ENCODE peak calls at places on chromosomes 5 and 9, in eight cellular contexts. S, T, K, D, N, U, E and A are unnamed samples.

GRCh38 chr5:74254257-74254656 is 386.3 kb downstream of the ENC1 start:
- DNase-seq in S (no peak), T (no peak), K (no peak), D (no peak), N (no peak), U (no peak), E (no peak), A (no peak)

GRCh38 chr9:33264473-33265177 is at the start of the genes BAG1 and CHMP5:
- DNase-seq in S (peak; percentile 97), T (peak; percentile 90), K (peak; percentile 99), D (peak; percentile 99), N (peak; percentile 98), U (peak; percentile 99), E (peak; percentile 96), A (peak; percentile 100)

GRCh38 chr5:170633235-170634041 is 129.6 kb downstream of the KCNIP1 start:
- DNase-seq in S (peak; percentile 88), T (peak; percentile 69), K (peak; percentile 65), D (peak; percentile 69), N (peak; percentile 27), U (no peak), E (peak; percentile 20), A (peak; percentile 28)

GRCh38 chr5:16518606-16519005 is 53.0 kb upstream of the ZNF622 start:
- DNase-seq in S (no peak), T (no peak), K (no peak), D (no peak), N (no peak), U (no peak), E (no peak), A (no peak)

GRCh38 chr5:9947231-9947693 is 302.4 kb downstream of the ATPSCKMT start:
- DNase-seq in S (no peak), T (no peak), K (no peak), D (no peak), N (no peak), U (no peak), E (peak; percentile 24), A (no peak)

GRCh38 chr9:35905912-35906679 is at the start of gene HRCT1:
- DNase-seq in S (no peak), T (no peak), K (peak; percentile 94), D (peak; percentile 91), N (peak; percentile 77), U (no peak), E (no peak), A (no peak)

GRCh38 chr9:19894975-19895374 is 106.1 kb upstream of the SLC24A2 start:
- DNase-seq in S (no peak), T (no peak), K (peak; percentile 43), D (no peak), N (no peak), U (no peak), E (no peak), A (no peak)

GRCh38 chr5:9335754-9336495 is 209.9 kb downstream of the SEMA5A start:
- DNase-seq in S (peak; percentile 40), T (no peak), K (no peak), D (no peak), N (no peak), U (no peak), E (no peak), A (no peak)

GRCh38 chr5:109570362-109570874 is 119.3 kb upstream of the MAN2A1 start:
- DNase-seq in S (no peak), T (no peak), K (no peak), D (no peak), N (no peak), U (no peak), E (no peak), A (no peak)
- TF ChIP-seq USF2 in S (no peak), T (no peak), K (no peak), D (no peak), N (no peak), U (no peak), E (no peak), A (no peak)

GRCh38 chr5:6812800-6813731 is 99.8 kb downstream of the TENT4A start:
- DNase-seq in S (no peak), T (no peak), K (peak; percentile 16), D (no peak), N (no peak), U (no peak), E (no peak), A (no peak)
- TF ChIP-seq USF2 in S (no peak), T (no peak), K (no peak), D (no peak), N (no peak), U (no peak), E (no peak), A (no peak)

DNA sequence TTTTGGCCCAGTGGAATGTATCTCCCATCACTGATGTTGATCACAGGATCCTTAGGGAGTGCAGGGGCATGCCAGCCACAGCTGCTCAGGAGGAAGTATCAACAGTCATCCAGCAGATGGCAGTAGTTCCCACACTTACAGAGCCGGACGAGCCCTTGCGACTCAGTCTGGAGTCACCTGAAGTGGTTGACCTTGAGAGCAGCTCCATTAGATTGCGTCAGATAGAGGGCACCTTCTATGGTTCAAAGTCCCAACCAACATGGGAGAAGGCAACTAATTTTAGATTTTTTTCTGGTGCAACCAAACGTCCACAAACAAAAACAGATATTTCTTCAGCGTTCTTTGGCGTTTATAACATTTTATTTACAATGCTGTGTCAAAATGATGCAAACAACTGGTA is 124.5 kb downstream of the EGFLAM start:
- DNase-seq in S (peak; percentile 67), T (peak; percentile 86), K (peak; percentile 68), D (peak; percentile 76), N (peak; percentile 85), U (peak; percentile 78), E (peak; percentile 4), A (peak; percentile 81)
- TF ChIP-seq USF2 in S (no peak), T (no peak), K (no peak), D (no peak), N (no peak), U (no peak), E (no peak), A (no peak)

GRCh38 chr9:131704195-131704983 is 35.5 kb downstream of the RAPGEF1 start:
- DNase-seq in S (no peak), T (no peak), K (no peak), D (no peak), N (no peak), U (no peak), E (no peak), A (no peak)
- TF ChIP-seq USF2 in S (no peak), T (no peak), K (no peak), D (no peak), N (no peak), U (no peak), E (no peak), A (no peak)

GRCh38 chr9:38338359-38339014 is 54.0 kb upstream of the ALDH1B1 start:
- DNase-seq in S (peak; percentile 42), T (no peak), K (no peak), D (no peak), N (no peak), U (no peak), E (no peak), A (no peak)
- TF ChIP-seq USF2 in S (no peak), T (no peak), K (no peak), D (no peak), N (no peak), U (no peak), E (no peak), A (no peak)

GRCh38 chr5:107542428-107542827 is 128.3 kb downstream of the EFNA5 start:
- DNase-seq in S (peak; percentile 50), T (no peak), K (peak; percentile 64), D (peak; percentile 97), N (peak; percentile 61), U (no peak), E (peak; percentile 52), A (no peak)
- TF ChIP-seq USF2 in S (no peak), T (no peak), K (no peak), D (no peak), N (no peak), U (no peak), E (no peak), A (no peak)